ENCODE peak calls at places on chromosomes 2 and 18, in seven cellular contexts. U is gastrocnemius medialis; M is CD8-positive, alpha-beta memory T cell; H is mammary epithelial cell; W is stimulated activated naive B cell treated with anti-CD40 and anti-IgM and Interleukin-4, amounts not matched to agents 10 μg/mL and 1 μg/mL and 100 μg/mL, for 72 hours; K is iris pigment epithelial cell; E is HL-60. J is an unnamed sample.

GRCh38 chr2:196268538-196269338 is 97.4 kb upstream of the STK17B start:
- DNase-seq in U (no peak), M (no peak), H (no peak), W (no peak), K (peak; percentile 68), E (peak; percentile 58), J (peak; percentile 81)

GRCh38 chr18:49561377-49562193 is at the start of gene LIPG:
- DNase-seq in U (peak; percentile 8), M (peak; percentile 50), H (peak; percentile 97), W (peak; percentile 44), K (peak; percentile 76), E (no peak), J (peak; percentile 5)

GRCh38 chr2:129936334-129936934 is 43.0 kb upstream of the RAB6C start:
- DNase-seq in U (no peak), M (peak; percentile 62), H (no peak), W (peak; percentile 35), K (no peak), E (peak; percentile 48), J (no peak)

GRCh38 chr18:63828120-63828519 is 52.9 kb downstream of the SERPINB7 start:
- DNase-seq in U (no peak), M (no peak), H (no peak), W (no peak), K (no peak), E (no peak), J (no peak)

GRCh38 chr2:238235331-238235732 is 4.5 kb downstream of the HES6 start:
- DNase-seq in U (no peak), M (no peak), H (no peak), W (no peak), K (peak; percentile 57), E (peak; percentile 30), J (no peak)

GRCh38 chr2:166862582-166863132 is 25.6 kb upstream of the XIRP2 start:
- DNase-seq in U (no peak), M (no peak), H (no peak), W (no peak), K (no peak), E (no peak), J (no peak)

GRCh38 chr2:18373664-18374063 is 186.8 kb downstream of the RDH14 start:
- DNase-seq in U (no peak), M (no peak), H (no peak), W (no peak), K (peak; percentile 41), E (no peak), J (no peak)

GRCh38 chr2:50615296-50615695 is 416.6 kb downstream of the NRXN1 start:
- DNase-seq in U (no peak), M (no peak), H (no peak), W (no peak), K (no peak), E (no peak), J (no peak)

GRCh38 chr2:65377556-65378307 is 54.7 kb downstream of the SPRED2 start:
- DNase-seq in U (no peak), M (no peak), H (peak; percentile 91), W (no peak), K (peak; percentile 91), E (no peak), J (no peak)

GRCh38 chr18:32661486-32662299 is 111.1 kb downstream of the KLHL14 start:
- DNase-seq in U (no peak), M (no peak), H (peak; percentile 72), W (no peak), K (peak; percentile 36), E (no peak), J (no peak)

GRCh38 chr2:190382851-190383250 is 25.3 kb upstream of the MFSD6 start:
- DNase-seq in U (no peak), M (peak; percentile 59), H (peak; percentile 65), W (no peak), K (peak; percentile 55), E (peak; percentile 21), J (no peak)

GRCh38 chr2:234368861-234369261 is 128.0 kb downstream of the ARL4C start:
- DNase-seq in U (peak; percentile 13), M (peak; percentile 66), H (peak; percentile 82), W (no peak), K (peak; percentile 13), E (no peak), J (no peak)

GRCh38 chr2:197705912-197706838 is 1.0 kb downstream of the MARS2 start:
- DNase-seq in U (no peak), M (no peak), H (no peak), W (no peak), K (peak; percentile 25), E (peak; percentile 41), J (no peak)

GRCh38 chr18:79857082-79857661 is 59.4 kb downstream of the KCNG2 start:
- DNase-seq in U (no peak), M (no peak), H (peak; percentile 5), W (no peak), K (peak; percentile 88), E (peak; percentile 23), J (no peak)

GRCh38 chr18:10047237-10047636 is 133.4 kb downstream of the VAPA start:
- DNase-seq in U (no peak), M (no peak), H (no peak), W (no peak), K (peak; percentile 75), E (no peak), J (no peak)

GRCh38 chr2:101679037-101679726 is 18.3 kb upstream of the MAP4K4 start:
- DNase-seq in U (no peak), M (no peak), H (peak; percentile 37), W (no peak), K (peak; percentile 88), E (no peak), J (no peak)

GRCh38 chr2:7730990-7731389 is 813.8 kb downstream of the RNF144A start:
- DNase-seq in U (no peak), M (no peak), H (no peak), W (no peak), K (no peak), E (no peak), J (no peak)

GRCh38 chr2:19574788-19575260 is 216.4 kb upstream of the OSR1 start:
- DNase-seq in U (no peak), M (no peak), H (peak; percentile 27), W (no peak), K (peak; percentile 76), E (no peak), J (no peak)

GRCh38 chr2:202237787-202238233 is 587 bp downstream of the SUMO1 start:
- DNase-seq in U (no peak), M (no peak), H (peak; percentile 68), W (no peak), K (peak; percentile 71), E (peak; percentile 29), J (no peak)

GRCh38 chr2:207720517-207721187 is 9.2 kb downstream of the CCNYL1 start:
- DNase-seq in U (no peak), M (no peak), H (no peak), W (no peak), K (no peak), E (no peak), J (no peak)

GRCh38 chr18:36627616-36628015 is 201.2 kb downstream of the TPGS2 start:
- DNase-seq in U (no peak), M (no peak), H (no peak), W (no peak), K (no peak), E (no peak), J (no peak)

GRCh38 chr2:147236601-147237000 is 608.2 kb upstream of the ACVR2A start:
- DNase-seq in U (no peak), M (no peak), H (no peak), W (no peak), K (no peak), E (no peak), J (no peak)

GRCh38 chr18:47254341-47254939 is 3.0 kb upstream of the SKOR2 start:
- DNase-seq in U (no peak), M (no peak), H (peak; percentile 29), W (no peak), K (peak; percentile 25), E (peak; percentile 16), J (no peak)

GRCh38 chr2:10557506-10558265 is 109.6 kb upstream of the ODC1 start:
- DNase-seq in U (no peak), M (no peak), H (no peak), W (no peak), K (no peak), E (no peak), J (no peak)

GRCh38 chr2:240932724-240933047 is 26.6 kb downstream of the CROCC2 start:
- DNase-seq in U (no peak), M (no peak), H (no peak), W (no peak), K (no peak), E (no peak), J (no peak)

GRCh38 chr2:237895544-237896506 is 36.4 kb downstream of the RAMP1 start:
- DNase-seq in U (peak; percentile 88), M (peak; percentile 33), H (peak; percentile 62), W (no peak), K (no peak), E (no peak), J (no peak)

GRCh38 chr2:85774126-85774978 is 20.6 kb downstream of the ATOH8 start:
- DNase-seq in U (peak; percentile 69), M (no peak), H (no peak), W (no peak), K (no peak), E (no peak), J (no peak)

GRCh38 chr18:22168360-22168921 is 948 bp upstream of the GATA6 start:
- DNase-seq in U (no peak), M (no peak), H (no peak), W (no peak), K (no peak), E (peak; percentile 43), J (no peak)

GRCh38 chr2:169069341-169069740 is at the start of gene DHRS9:
- DNase-seq in U (no peak), M (no peak), H (peak; percentile 94), W (no peak), K (peak; percentile 89), E (peak; percentile 93), J (peak; percentile 91)

GRCh38 chr2:74741651-74742050 is 87.6 kb downstream of the SEMA4F start:
- DNase-seq in U (no peak), M (no peak), H (no peak), W (no peak), K (no peak), E (no peak), J (no peak)

GRCh38 chr2:18178736-18179349 is 300.4 kb downstream of the KCNS3 start:
- DNase-seq in U (no peak), M (no peak), H (peak; percentile 26), W (peak; percentile 1), K (peak; percentile 59), E (peak; percentile 36), J (peak; percentile 11)

GRCh38 chr2:234952270-234953115 is 676 bp downstream of the SH3BP4 start:
- DNase-seq in U (no peak), M (no peak), H (no peak), W (no peak), K (no peak), E (no peak), J (no peak)

GRCh38 chr2:236405357-236405756 is 141.2 kb upstream of the ASB18 start:
- DNase-seq in U (no peak), M (no peak), H (no peak), W (no peak), K (no peak), E (no peak), J (no peak)

GRCh38 chr2:130335226-130335625 is 7.5 kb upstream of the IMP4 start:
- DNase-seq in U (no peak), M (no peak), H (no peak), W (no peak), K (no peak), E (no peak), J (no peak)

GRCh38 chr2:177161741-177162440 is 50.7 kb upstream of the HNRNPA3 start:
- DNase-seq in U (no peak), M (no peak), H (no peak), W (no peak), K (peak; percentile 49), E (peak; percentile 23), J (no peak)